ENCODE peak calls at places on chromosome 2, in nine cellular contexts. I, S, R, X, O, T, J, N and G are unnamed samples.

GRCh38 chr2:20917724-20918572 is 95.0 kb upstream of the LDAH start:
- DNase-seq in R (peak; percentile 11), S (peak; percentile 67), X (peak; percentile 34), N (no peak), T (no peak), O (no peak), I (no peak), J (no peak), G (no peak)

GRCh38 chr2:197207608-197208007 is 103.0 kb downstream of the ANKRD44 start:
- DNase-seq in T (no peak), X (no peak), I (no peak), S (no peak), R (no peak), N (no peak), J (no peak), O (no peak), G (no peak)

GRCh38 chr2:31319391-31320175 is 85.6 kb downstream of the EHD3 start:
- DNase-seq in I (peak; percentile 0), O (peak; percentile 32), X (peak; percentile 85), T (peak; percentile 58), R (peak; percentile 81), J (peak; percentile 15), S (no peak), N (no peak), G (no peak)

GRCh38 chr2:219368690-219369108 is 19.0 kb downstream of the DNPEP start:
- DNase-seq in R (peak; percentile 88), S (peak; percentile 52), N (no peak), T (no peak), I (no peak), J (no peak), O (no peak), X (peak; percentile 90), G (no peak)

GRCh38 chr2:74653985-74654882 is at the start of gene SEMA4F:
- DNase-seq in O (peak; percentile 97), N (peak; percentile 88), T (peak; percentile 97), J (peak; percentile 93), X (peak; percentile 89), R (peak; percentile 88), S (peak; percentile 99), I (peak; percentile 88), G (peak; percentile 98)

GRCh38 chr2:100673115-100673514 is 110.3 kb downstream of the PDCL3 start:
- DNase-seq in S (no peak), R (no peak), N (no peak), O (no peak), J (no peak), I (no peak), X (no peak), T (no peak), G (no peak)

GRCh38 chr2:127403460-127403859 is 14.8 kb upstream of the PROC start:
- DNase-seq in J (no peak), I (no peak), T (no peak), N (no peak), R (no peak), S (no peak), X (no peak), O (no peak), G (no peak)

GRCh38 chr2:177324797-177325196 is 60.3 kb upstream of the NFE2L2 start:
- DNase-seq in X (no peak), S (no peak), I (no peak), T (no peak), J (no peak), R (no peak), O (no peak), N (no peak), G (no peak)

GRCh38 chr2:45904267-45904921 is 252.9 kb downstream of the PRKCE start:
- DNase-seq in N (no peak), J (no peak), O (peak; percentile 50), R (peak; percentile 58), T (no peak), S (no peak), I (no peak), X (no peak), G (no peak)

GRCh38 chr2:85712261-85712660 is 18.1 kb downstream of the GNLY start:
- DNase-seq in J (no peak), T (peak; percentile 61), X (no peak), I (no peak), S (no peak), R (no peak), O (no peak), N (no peak), G (no peak)

GRCh38 chr2:128319457-128319772 is 747 bp upstream of the HS6ST1 start:
- DNase-seq in T (no peak), R (no peak), X (no peak), I (no peak), N (no peak), O (no peak), J (no peak), S (no peak), G (no peak)

GRCh38 chr2:159710601-159711180 is 1.6 kb upstream of the MARCHF7 start:
- DNase-seq in N (no peak), O (no peak), S (peak; percentile 36), J (no peak), R (no peak), X (peak; percentile 73), I (no peak), T (no peak), G (no peak)

GRCh38 chr2:137467246-137467862 is 496.9 kb upstream of the HNMT start:
- DNase-seq in X (no peak), R (peak; percentile 33), J (no peak), O (peak; percentile 14), I (peak; percentile 12), N (peak; percentile 0), T (no peak), S (peak; percentile 3), G (no peak)